ENCODE peak calls at places on chromosomes 12 and 14, in nine cellular contexts. U is stomach; Q is colonic mucosa; W is left lung; A is stimulated activated CD4-positive, alpha-beta T cell treated with anti-CD3 and anti-CD28 coated beads, TNF-alpha, amount 100 ng/mL, for 1 hour; T is HT-29; J is stimulated activated naive CD8-positive, alpha-beta T cell treated with anti-CD3 and anti-CD28 coated beads, Interleukin-15, amount 100 ng/mL, for 72 hours; B is B cell; E is cardiac fibroblast. Y is an unnamed sample.
A peak's percentile ranks its signal among the peaks of the same experiment; 100 is the strongest.

GRCh38 chr12:34389378-34390170 is 367.3 kb downstream of the ALG10 start:
- DNase-seq in U (no peak), Q (no peak), W (peak; percentile 56), A (no peak), T (no peak), J (no peak), B (no peak), E (no peak), Y (no peak)

GRCh38 chr14:22386924-22387775 is 201.9 kb downstream of the DAD1 start:
- DNase-seq in U (peak; percentile 73), Q (peak; percentile 81), W (no peak), A (no peak), T (peak; percentile 67), J (no peak), B (peak; percentile 88), E (peak; percentile 85), Y (peak; percentile 88)

GRCh38 chr14:94356379-94357056 is 31.9 kb downstream of the SERPINA1 start:
- DNase-seq in U (peak; percentile 24), Q (peak; percentile 13), W (no peak), A (no peak), T (no peak), J (no peak), B (no peak), E (no peak), Y (no peak)

GRCh38 chr14:74569826-74570591 is 42.0 kb downstream of the LTBP2 start:
- DNase-seq in U (no peak), Q (no peak), W (no peak), A (no peak), T (no peak), J (no peak), B (no peak), E (peak; percentile 38), Y (no peak)

GRCh38 chr12:30719060-30719459 is 23.4 kb upstream of the IPO8 start:
- DNase-seq in U (no peak), Q (no peak), W (no peak), A (no peak), T (no peak), J (no peak), B (no peak), E (peak; percentile 62), Y (no peak)

GRCh38 chr12:41606741-41607460 is 418.8 kb downstream of the PDZRN4 start:
- DNase-seq in U (no peak), Q (no peak), W (no peak), A (no peak), T (no peak), J (no peak), B (no peak), E (no peak), Y (no peak)

GRCh38 chr12:58009355-58009754 is 68.0 kb downstream of the ATP23 start:
- DNase-seq in U (no peak), Q (no peak), W (no peak), A (no peak), T (no peak), J (no peak), B (no peak), E (no peak), Y (no peak)

GRCh38 chr14:99649219-99649618 is 4.3 kb downstream of the HHIPL1 start:
- DNase-seq in U (no peak), Q (no peak), W (peak; percentile 20), A (no peak), T (no peak), J (no peak), B (no peak), E (peak; percentile 61), Y (no peak)